ENCODE peak calls at places on chromosome X, in four cellular contexts. N is mesendoderm, F is IMR-90, C is H1. H is an unnamed sample.

GRCh38 chrX:261167-261857 is 19.9 kb upstream of the PLCXD1 start:
- DNase-seq in N (peak), F (peak), C (no peak), H (peak)

GRCh38 chrX:15241258-15241657 is 28.6 kb downstream of the ASB9 start:
- DNase-seq in N (peak), F (no peak), C (no peak), H (no peak)

GRCh38 chrX:55907968-55908607 is 190.5 kb downstream of the RRAGB start:
- DNase-seq in N (peak), F (no peak), C (peak), H (peak)

GRCh38 chrX:129831486-129831885 is 12.2 kb downstream of the ZDHHC9 start:
- DNase-seq in N (no peak), F (no peak), C (no peak), H (no peak)

GRCh38 chrX:119690921-119691716 is 1.8 kb downstream of the SEPTIN6 start:
- DNase-seq in N (peak), F (peak), C (no peak), H (no peak)

GRCh38 chrX:131288738-131289511 is at the start of gene IGSF1:
- DNase-seq in N (peak), F (no peak), C (peak), H (peak)

GRCh38 chrX:74351760-74352159 is 47.8 kb downstream of the ZCCHC13 start:
- DNase-seq in N (no peak), F (peak), C (no peak), H (no peak)

GRCh38 chrX:45840411-45840950 is 639.8 kb upstream of the DIPK2B start:
- DNase-seq in N (no peak), F (no peak), C (no peak), H (no peak)

GRCh38 chrX:12988797-12989196 is 13.9 kb downstream of the TMSB4X start:
- DNase-seq in N (no peak), F (peak), C (no peak), H (no peak)

GRCh38 chrX:56385336-56385735 is 153.2 kb downstream of the KLF8 start:
- DNase-seq in N (no peak), F (no peak), C (no peak), H (no peak)

GRCh38 chrX:126985960-126986359 is 166.4 kb downstream of the PRR32 start:
- DNase-seq in N (no peak), F (no peak), C (no peak), H (no peak)

GRCh38 chrX:109774706-109775105 is 41.6 kb upstream of the ACSL4 start:
- DNase-seq in N (no peak), F (peak), C (no peak), H (no peak)

GRCh38 chrX:75295641-75296040 is 21.8 kb downstream of the UPRT start:
- DNase-seq in N (no peak), F (no peak), C (no peak), H (no peak)

GRCh38 chrX:154603438-154604430 is 15.3 kb downstream of the CTAG1B start:
- DNase-seq in N (peak), F (peak), C (no peak), H (no peak)

GRCh38 chrX:12567857-12568256 is 223.4 kb upstream of the PRPS2 start:
- DNase-seq in N (no peak), F (peak), C (no peak), H (no peak)

GRCh38 chrX:39527045-39527444 is 570.7 kb downstream of the BCOR start:
- DNase-seq in N (no peak), F (peak), C (no peak), H (no peak)

GRCh38 chrX:19897087-19897486 is 9.7 kb upstream of the SH3KBP1 start:
- DNase-seq in N (no peak), F (no peak), C (no peak), H (no peak)

GRCh38 chrX:85243155-85243554 is 424 bp downstream of the SATL1 start:
- DNase-seq in N (peak), F (no peak), C (no peak), H (no peak)

GRCh38 chrX:39814391-39814790 is 283.4 kb downstream of the BCOR start:
- DNase-seq in N (no peak), F (peak), C (no peak), H (no peak)

GRCh38 chrX:19800821-19801220 is 86.6 kb downstream of the SH3KBP1 start:
- DNase-seq in N (no peak), F (no peak), C (no peak), H (no peak)

GRCh38 chrX:96568088-96568487 is 116.6 kb upstream of the DIAPH2 start:
- DNase-seq in N (no peak), F (no peak), C (no peak), H (no peak)

GRCh38 chrX:54166915-54167314 is 16.1 kb downstream of the FAM120C start:
- DNase-seq in N (no peak), F (no peak), C (no peak), H (no peak)

GRCh38 chrX:3119376-3119775 is 78.1 kb downstream of the ARSF start:
- DNase-seq in N (no peak), F (peak), C (no peak), H (no peak)

GRCh38 chrX:117990438-117990837 is 126.2 kb downstream of the KLHL13 start:
- DNase-seq in N (no peak), F (peak), C (no peak), H (no peak)

GRCh38 chrX:71106427-71106826 is at the start of gene CXorf65:
- DNase-seq in N (no peak), F (no peak), C (no peak), H (no peak)

GRCh38 chrX:19121898-19122640 is at the start of gene ADGRG2:
- DNase-seq in N (peak), F (peak), C (no peak), H (peak)

GRCh38 chrX:151742311-151742710 is 7.8 kb downstream of the CNGA2 start:
- DNase-seq in N (no peak), F (no peak), C (no peak), H (no peak)

GRCh38 chrX:6782831-6783230 is 247.9 kb upstream of the VCX3A start:
- DNase-seq in N (no peak), F (no peak), C (no peak), H (no peak)

GRCh38 chrX:97328853-97329252 is 445.1 kb downstream of the RPA4 start:
- DNase-seq in N (no peak), F (no peak), C (no peak), H (no peak)

GRCh38 chrX:23742174-23742692 is 843 bp downstream of the ACOT9 start:
- DNase-seq in N (peak), F (peak), C (peak), H (peak)

GRCh38 chrX:18010251-18010650 is 149.2 kb upstream of the RAI2 start:
- DNase-seq in N (no peak), F (no peak), C (no peak), H (no peak)

DNA sequence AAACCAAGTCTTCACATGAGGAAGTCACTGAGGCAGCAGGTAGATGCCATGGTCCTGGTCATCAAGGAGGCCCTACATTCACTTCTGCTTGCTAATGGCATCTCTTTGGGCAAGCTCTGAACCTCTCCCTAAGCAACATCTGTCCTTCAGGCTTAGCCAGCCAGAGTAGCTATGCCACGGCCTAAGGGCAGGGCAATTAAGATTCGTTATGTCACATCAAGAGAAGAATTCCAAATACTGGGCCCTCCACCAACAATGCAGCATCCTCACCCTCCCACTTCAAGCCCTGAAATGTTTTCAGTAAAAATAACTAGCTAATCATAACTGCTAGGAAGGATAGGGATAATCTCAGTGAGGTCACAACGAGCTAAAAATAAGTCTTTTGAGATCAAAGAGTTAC is 120.7 kb upstream of the HCCS start:
- DNase-seq in N (no peak), F (no peak), C (no peak), H (no peak)
- H2AK5ac ChIP-seq in N (no peak), F (no peak), C (no peak), H (peak)

DNA sequence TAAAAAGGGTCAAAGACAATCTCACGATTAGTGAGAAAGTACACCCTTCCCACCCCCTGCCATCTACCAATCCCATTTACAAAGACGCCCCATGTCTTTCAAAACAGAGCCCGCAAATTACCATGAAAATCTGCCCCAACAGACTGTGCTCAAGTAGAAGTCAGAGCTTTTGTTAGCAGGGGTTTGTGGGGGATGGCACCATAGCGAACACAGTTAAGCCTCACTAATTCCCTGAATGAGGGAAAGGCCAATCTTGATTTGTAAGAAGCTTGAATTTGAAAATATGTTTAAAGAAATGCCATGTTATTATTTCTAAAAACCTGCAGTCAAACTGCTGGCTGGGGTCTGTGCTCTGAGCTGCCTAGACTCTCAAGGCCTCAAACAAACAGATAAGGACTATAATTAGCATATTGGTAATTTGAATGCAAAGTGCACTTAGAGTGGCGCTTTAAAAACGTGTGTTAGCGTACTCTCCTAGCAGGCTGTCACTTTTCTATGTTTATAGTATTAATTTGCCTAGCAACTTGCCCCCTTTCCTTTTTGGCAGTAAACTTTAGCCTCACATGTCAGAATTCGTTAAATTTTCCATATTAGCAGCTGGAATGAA is 9.4 kb upstream of the PAK3 start:
- DNase-seq in N (no peak), F (no peak), C (no peak), H (no peak)
- H4K5ac ChIP-seq in N (no peak), F (no peak), C (peak), H (no peak)

GRCh38 chrX:49101629-49101984 is 21.9 kb upstream of the WDR45 start:
- DNase-seq in N (peak), F (no peak), C (no peak), H (peak)
- H2AK5ac ChIP-seq in N (no peak), F (no peak), C (no peak), H (no peak)

GRCh38 chrX:132364313-132364712 is 124.5 kb downstream of the MBNL3 start:
- DNase-seq in N (no peak), F (no peak), C (no peak), H (no peak)
- H4K5ac ChIP-seq in N (no peak), F (no peak), C (no peak), H (no peak)

GRCh38 chrX:1492421-1493012 is 39.8 kb upstream of the ASMTL start:
- DNase-seq in N (no peak), F (no peak), C (no peak), H (no peak)
- H2AK5ac ChIP-seq in N (no peak), F (no peak), C (no peak), H (no peak)